ENCODE peak calls at places on chromosomes 6 and 20, in nine cellular contexts. G is left lung; V is fibroblast of the aortic adventitia; U is SW480; J is progenitor cell of endocrine pancreas; S is heart left ventricle; B is keratinocyte; I is activated CD4-positive, alpha-beta T cell treated with anti-CD3 and anti-CD28 coated beads, Interleukin-2, amount 50 U/mL, for 24 hours; E is nephron progenitor cell. A is an unnamed sample.

GRCh38 chr20:53914091-53914860 is 156.1 kb downstream of the BCAS1 start:
- DNase-seq in J (no peak), U (no peak), V (peak), E (no peak), B (no peak), I (no peak), G (no peak), S (no peak), A (no peak)

GRCh38 chr6:38095054-38095453 is 275.5 kb downstream of the ZFAND3 start:
- DNase-seq in U (no peak), I (no peak), J (no peak), G (no peak), B (no peak), E (no peak), S (no peak), V (peak), A (no peak)

GRCh38 chr6:44234101-44235090 is 11.0 kb downstream of the SLC29A1 start:
- DNase-seq in I (no peak), U (no peak), V (peak), B (no peak), E (peak), J (peak), S (peak), G (peak), A (peak)

GRCh38 chr6:3843379-3844096 is 5.6 kb upstream of the FAM50B start:
- DNase-seq in B (no peak), I (no peak), V (no peak), G (no peak), U (no peak), E (no peak), J (no peak), S (no peak), A (no peak)

GRCh38 chr20:33064572-33065287 is 11.0 kb downstream of the BPIFB3 start:
- DNase-seq in E (no peak), J (no peak), G (no peak), V (no peak), S (no peak), U (no peak), I (no peak), B (no peak), A (no peak)

GRCh38 chr6:161222706-161223234 is 51.1 kb downstream of the AGPAT4 start:
- DNase-seq in B (no peak), I (no peak), V (no peak), E (no peak), U (no peak), S (no peak), J (no peak), G (no peak), A (no peak)

GRCh38 chr6:134626131-134626530 is 308.2 kb upstream of the SGK1 start:
- DNase-seq in E (no peak), B (no peak), J (no peak), U (no peak), V (peak), I (no peak), G (no peak), S (no peak), A (no peak)

GRCh38 chr6:35728663-35729348 is 8.0 kb upstream of the ARMC12 start:
- DNase-seq in E (no peak), G (peak), U (peak), S (peak), B (peak), J (no peak), V (no peak), I (no peak), A (no peak)

GRCh38 chr6:25717856-25718740 is 36.4 kb upstream of the SLC17A4 start:
- DNase-seq in S (no peak), B (no peak), V (peak), G (no peak), J (no peak), I (no peak), E (no peak), U (peak), A (no peak)

GRCh38 chr6:14804001-14804401 is 441.9 kb upstream of the JARID2 start:
- DNase-seq in J (no peak), V (no peak), I (no peak), E (no peak), U (no peak), G (no peak), S (no peak), B (no peak), A (no peak)

GRCh38 chr20:53408728-53409157 is 184.9 kb downstream of the ZNF217 start:
- DNase-seq in B (no peak), V (no peak), G (no peak), E (no peak), J (no peak), I (no peak), S (no peak), U (no peak), A (no peak)

GRCh38 chr6:11370191-11371018 is 137.9 kb upstream of the NEDD9 start:
- DNase-seq in U (no peak), V (no peak), J (no peak), B (no peak), G (no peak), E (no peak), S (no peak), I (no peak), A (no peak)

GRCh38 chr6:106856227-106856874 is 118.2 kb downstream of the CD24 start:
- DNase-seq in I (no peak), E (no peak), G (no peak), B (no peak), V (no peak), J (no peak), S (no peak), U (no peak), A (no peak)

GRCh38 chr20:51526105-51526470 is 16.4 kb downstream of the NFATC2 start:
- DNase-seq in I (no peak), U (no peak), V (no peak), B (no peak), J (no peak), G (no peak), S (no peak), E (no peak), A (no peak)

GRCh38 chr6:50145125-50145524 is 95.4 kb upstream of the DEFB112 start:
- DNase-seq in V (no peak), E (no peak), S (no peak), I (no peak), U (peak), B (no peak), J (no peak), G (no peak), A (no peak)

GRCh38 chr6:130453230-130453629 is 87.4 kb downstream of the TMEM200A start:
- DNase-seq in J (no peak), G (no peak), E (no peak), U (no peak), V (peak), S (no peak), I (no peak), B (no peak), A (no peak)

GRCh38 chr6:159107451-159108260 is 61.5 kb upstream of the FNDC1 start:
- DNase-seq in E (no peak), G (no peak), V (no peak), I (no peak), S (no peak), B (no peak), J (no peak), U (no peak), A (no peak)

GRCh38 chr6:17589402-17590116 is 10.5 kb upstream of the FAM8A1 start:
- DNase-seq in S (no peak), V (peak), U (no peak), I (no peak), J (no peak), G (no peak), E (no peak), B (peak), A (no peak)

GRCh38 chr6:143232849-143233248 is 172.2 kb downstream of the AIG1 start:
- DNase-seq in G (no peak), E (peak), U (no peak), S (no peak), I (no peak), J (peak), V (peak), B (no peak), A (peak)

GRCh38 chr20:21514553-21515251 is 838 bp upstream of the NKX2-2 start:
- DNase-seq in J (peak), S (no peak), E (no peak), I (no peak), G (peak), B (no peak), V (no peak), U (no peak), A (no peak)

GRCh38 chr6:43123691-43124314 is 47.3 kb upstream of the SRF start:
- DNase-seq in G (no peak), I (no peak), B (no peak), S (no peak), U (no peak), J (no peak), E (no peak), V (no peak), A (peak)

GRCh38 chr6:155314773-155315515 is 660 bp upstream of the TFB1M start:
- DNase-seq in U (peak), V (peak), J (no peak), G (peak), E (no peak), S (no peak), B (peak), I (no peak), A (peak)

GRCh38 chr6:137332637-137333228 is 113.5 kb upstream of the IFNGR1 start:
- DNase-seq in S (no peak), I (no peak), E (no peak), U (no peak), V (peak), J (no peak), B (no peak), G (no peak), A (no peak)

GRCh38 chr20:25226433-25227316 is 21.2 kb upstream of the PYGB start:
- DNase-seq in J (no peak), U (no peak), I (no peak), E (no peak), B (no peak), G (no peak), S (no peak), V (no peak), A (no peak)

GRCh38 chr20:48923149-48923718 is 1.7 kb downstream of the ARFGEF2 start:
- DNase-seq in V (peak), B (no peak), S (no peak), J (no peak), I (no peak), G (no peak), U (no peak), E (no peak), A (no peak)

A was measured in aorta.